ENCODE peak calls at places on chromosomes 5 and 9, in eight cellular contexts. A, U, L, K, H, N, Z and F are unnamed samples.

GRCh38 chr9:105233836-105234235 is 10.6 kb upstream of the SLC44A1 start:
- DNase-seq in K (no peak), L (no peak), Z (no peak), N (no peak), U (no peak), H (no peak), A (peak; percentile 51), F (no peak)

GRCh38 chr9:97510797-97511761 is 9.6 kb downstream of the TMOD1 start:
- DNase-seq in L (no peak), H (peak; percentile 40), K (peak; percentile 5), Z (no peak), A (peak; percentile 24), U (no peak), N (peak; percentile 69), F (no peak)

GRCh38 chr9:134585746-134586706 is 55.6 kb upstream of the COL5A1 start:
- DNase-seq in K (peak; percentile 33), H (no peak), L (no peak), Z (peak; percentile 95), A (no peak), N (no peak), U (no peak), F (no peak)

GRCh38 chr5:151218177-151218576 is 5.7 kb downstream of the CCDC69 start:
- DNase-seq in N (no peak), Z (no peak), H (no peak), K (no peak), L (no peak), A (no peak), U (no peak), F (no peak)

GRCh38 chr5:92554447-92555085 is 1026.5 kb downstream of the NR2F1-AS1 start:
- DNase-seq in A (no peak), N (no peak), Z (no peak), U (no peak), K (no peak), L (no peak), H (no peak), F (no peak)

GRCh38 chr5:147998704-147999103 is 65.1 kb upstream of the SPINK5 start:
- DNase-seq in H (no peak), A (no peak), K (no peak), U (no peak), Z (no peak), L (no peak), N (no peak), F (no peak)

GRCh38 chr9:125961037-125961436 is 213.9 kb downstream of the PBX3 start:
- DNase-seq in U (no peak), K (no peak), L (no peak), Z (no peak), A (peak; percentile 77), H (no peak), N (no peak), F (no peak)

GRCh38 chr5:90866915-90867715 is 308.5 kb downstream of the ADGRV1 start:
- DNase-seq in A (no peak), L (no peak), Z (no peak), H (no peak), U (no peak), N (no peak), K (peak; percentile 60), F (no peak)

GRCh38 chr5:128644863-128645262 is 106.8 kb upstream of the FBN2 start:
- DNase-seq in H (no peak), Z (no peak), U (no peak), A (peak; percentile 22), L (no peak), N (no peak), K (no peak), F (no peak)

GRCh38 chr9:19049872-19050636 is 827 bp downstream of the RRAGA start:
- DNase-seq in L (no peak), N (no peak), Z (no peak), H (peak; percentile 35), U (no peak), K (no peak), A (peak; percentile 18), F (no peak)

GRCh38 chr5:3596261-3596825 is 711 bp downstream of the IRX1 start:
- DNase-seq in U (no peak), H (no peak), N (peak; percentile 33), A (no peak), K (no peak), Z (no peak), L (no peak), F (no peak)

GRCh38 chr5:180084638-180085561 is 13.3 kb upstream of the RNF130 start:
- DNase-seq in L (peak; percentile 69), K (no peak), U (peak; percentile 86), Z (no peak), H (no peak), A (no peak), N (no peak), F (no peak)

GRCh38 chr5:139470821-139471300 is at the start of gene SMIM33:
- DNase-seq in L (peak; percentile 82), U (no peak), N (no peak), A (no peak), K (no peak), H (peak; percentile 39), Z (no peak), F (peak; percentile 64)

GRCh38 chr5:137040641-137041340 is 458.3 kb downstream of the SPOCK1 start:
- DNase-seq in Z (no peak), U (no peak), N (no peak), K (no peak), L (no peak), H (no peak), A (peak; percentile 43), F (no peak)

GRCh38 chr9:116286287-116286686 is 132.7 kb downstream of the PAPPA start:
- DNase-seq in K (no peak), A (no peak), H (no peak), U (no peak), Z (no peak), L (no peak), N (no peak), F (no peak)

GRCh38 chr9:83583151-83584014 is 39.6 kb upstream of the IDNK start:
- DNase-seq in L (no peak), H (peak; percentile 48), N (peak; percentile 58), A (peak; percentile 40), U (peak; percentile 66), K (peak; percentile 69), Z (no peak), F (no peak)

GRCh38 chr9:79567671-79568098 is 4.1 kb upstream of the TLE4 start:
- DNase-seq in Z (no peak), N (no peak), U (no peak), K (no peak), A (no peak), L (no peak), H (no peak), F (no peak)

GRCh38 chr5:172707285-172708182 is 63.5 kb downstream of the DUSP1 start:
- DNase-seq in Z (peak; percentile 85), A (peak; percentile 23), U (peak; percentile 77), N (no peak), K (peak; percentile 62), L (peak; percentile 49), H (peak; percentile 24), F (no peak)
- TF ChIP-seq CTCF in Z (peak; percentile 81), A (peak; percentile 55), U (peak; percentile 75), N (peak; percentile 23), K (peak; percentile 44), L (no peak), H (no peak), F (peak; percentile 8)

GRCh38 chr9:114419796-114420195 is 32.0 kb upstream of the AKNA start:
- DNase-seq in U (no peak), L (no peak), A (no peak), Z (peak; percentile 68), K (no peak), N (no peak), H (no peak), F (no peak)

GRCh38 chr9:114421147-114421546 is 33.4 kb upstream of the AKNA start:
- DNase-seq in H (no peak), A (no peak), U (no peak), K (no peak), L (no peak), Z (peak; percentile 67), N (no peak), F (no peak)

GRCh38 chr9:114416290-114416689 is 28.5 kb upstream of the AKNA start:
- DNase-seq in Z (no peak), N (no peak), A (no peak), H (no peak), L (no peak), U (no peak), K (no peak), F (no peak)

GRCh38 chr9:114417511-114417910 is 29.7 kb upstream of the AKNA start:
- DNase-seq in N (no peak), U (no peak), A (peak; percentile 66), K (no peak), H (no peak), L (no peak), Z (no peak), F (no peak)

DNA sequence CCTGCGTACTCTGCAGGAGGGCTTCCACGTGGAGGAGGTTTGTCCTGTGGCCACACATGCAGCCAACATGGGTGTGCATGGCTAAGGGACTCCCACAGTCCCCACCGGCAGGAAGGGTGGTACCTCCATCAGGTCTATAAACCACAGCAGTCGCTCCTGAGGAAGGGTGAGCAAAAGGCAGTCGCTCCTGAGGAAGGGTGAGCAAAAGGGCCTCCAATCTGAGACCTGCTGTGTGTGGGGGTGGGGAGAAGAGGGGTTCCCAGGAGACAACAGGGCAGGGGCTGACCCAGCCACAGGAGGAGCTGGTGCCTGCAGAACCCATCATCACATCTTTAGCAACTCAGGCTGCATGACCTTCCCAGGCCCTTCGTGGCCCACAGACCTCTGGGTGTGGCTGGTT is 30.3 kb upstream of the AKNA start:
- DNase-seq in L (no peak), H (no peak), U (no peak), A (no peak), Z (peak; percentile 55), K (no peak), N (no peak), F (no peak)
- TF ChIP-seq CTCF in L (no peak), H (no peak), U (no peak), A (no peak), Z (no peak), K (no peak), N (no peak), F (no peak)

DNA sequence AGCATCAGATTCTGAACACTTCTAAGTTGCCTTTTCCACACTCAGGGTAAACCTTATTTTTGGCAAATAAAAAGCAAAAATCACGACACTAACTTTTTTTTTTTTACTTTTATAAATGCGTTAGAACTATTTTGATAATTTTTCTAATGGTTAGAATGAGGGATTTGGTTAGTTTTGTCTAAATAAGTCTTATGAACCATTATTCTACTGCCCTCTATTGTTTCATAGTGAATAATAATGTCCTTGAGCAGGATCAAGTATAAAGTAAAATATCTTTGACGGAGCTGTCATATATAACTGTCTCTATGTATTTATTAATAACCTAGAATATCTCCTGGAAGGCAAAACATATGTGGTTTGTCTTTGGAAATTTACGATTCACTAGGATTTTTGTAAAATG is 631.8 kb downstream of the GABRG2 start:
- DNase-seq in H (no peak), L (no peak), K (no peak), U (no peak), Z (no peak), A (no peak), N (no peak), F (no peak)
- TF ChIP-seq CTCF in H (no peak), L (no peak), K (no peak), U (no peak), Z (no peak), A (no peak), N (no peak), F (no peak)

DNA sequence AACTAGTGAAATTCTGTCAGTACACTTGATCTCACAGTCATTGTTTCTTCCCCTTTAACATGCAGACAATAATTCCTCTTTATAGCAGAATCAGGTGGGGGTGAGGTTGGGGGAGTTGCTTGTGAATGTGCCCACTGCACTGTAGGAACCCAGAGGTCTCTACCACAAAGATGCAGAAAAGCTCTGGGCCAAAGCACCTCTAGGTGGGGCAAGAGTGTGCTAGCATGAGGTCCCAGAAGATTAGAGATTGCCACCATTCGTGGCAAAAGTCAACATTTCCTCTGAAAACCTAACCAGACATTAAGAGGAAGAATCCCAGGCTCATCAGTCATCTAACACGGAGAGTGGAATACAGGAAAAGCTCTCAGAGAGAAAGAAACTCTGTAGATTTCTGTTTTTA is 74.5 kb downstream of the PTCD2 start:
- DNase-seq in Z (no peak), A (no peak), K (no peak), H (no peak), L (no peak), N (peak; percentile 56), U (peak; percentile 15), F (no peak)
- TF ChIP-seq CTCF in Z (peak; percentile 57), A (peak; percentile 19), K (peak; percentile 17), H (no peak), L (no peak), N (peak; percentile 58), U (peak; percentile 15), F (peak; percentile 22)